ENCODE peak calls at places on chromosomes 11 and 22, in four cellular contexts. S, M, H and Q are unnamed samples.

GRCh38 chr11:57885298-57886035 is 123.9 kb downstream of the CTNND1 start:
- DNase-seq in M (no peak), S (no peak), H (peak), Q (no peak)

GRCh38 chr11:16911186-16911585 is 103.0 kb downstream of the PLEKHA7 start:
- DNase-seq in M (no peak), S (no peak), H (no peak), Q (no peak)

GRCh38 chr22:20591660-20592310 is 84.4 kb downstream of the MED15 start:
- DNase-seq in S (no peak), H (no peak), M (no peak), Q (peak)

GRCh38 chr11:104443387-104443786 is 279.4 kb upstream of the PDGFD start:
- DNase-seq in M (no peak), H (no peak), S (no peak), Q (no peak)

GRCh38 chr11:35978173-35978572 is 34.3 kb downstream of the LDLRAD3 start:
- DNase-seq in S (no peak), H (no peak), M (no peak), Q (no peak)

GRCh38 chr22:46769191-46769675 is 6.8 kb downstream of the TBC1D22A start:
- DNase-seq in H (no peak), M (peak), S (no peak), Q (peak)

GRCh38 chr11:8223513-8223899 is 40.2 kb downstream of the LMO1 start:
- DNase-seq in H (peak), M (no peak), S (no peak), Q (no peak)

GRCh38 chr11:84720706-84721402 is 906.3 kb downstream of the DLG2 start:
- DNase-seq in H (no peak), S (peak), M (peak), Q (no peak)

GRCh38 chr22:49392841-49393510 is 434.7 kb downstream of the BRD1 start:
- DNase-seq in S (peak), H (no peak), M (no peak), Q (no peak)

GRCh38 chr22:31253949-31254348 is 38.3 kb downstream of the PIK3IP1 start:
- DNase-seq in S (peak), M (no peak), H (no peak), Q (peak)

GRCh38 chr22:49604732-49605302 is 222.9 kb downstream of the BRD1 start:
- DNase-seq in M (no peak), H (no peak), S (no peak), Q (no peak)

GRCh38 chr11:44568706-44569473 is 3.4 kb downstream of the CD82 start:
- DNase-seq in M (no peak), H (peak), S (peak), Q (peak)

GRCh38 chr11:67117176-67117575 is 1.9 kb upstream of the KDM2A start:
- DNase-seq in M (peak), H (no peak), S (no peak), Q (no peak)

GRCh38 chr22:46129390-46130041 is 20.8 kb upstream of the PPARA start:
- DNase-seq in S (no peak), M (no peak), H (no peak), Q (no peak)

GRCh38 chr11:130209944-130210854 is 50.6 kb downstream of the ST14 start:
- DNase-seq in M (no peak), S (peak), H (no peak), Q (peak)

GRCh38 chr11:10540546-10540914 is 457 bp downstream of the RNF141 start:
- DNase-seq in S (peak), M (peak), H (peak), Q (peak)

GRCh38 chr11:83371489-83371888 is 85.3 kb upstream of the CCDC90B start:
- DNase-seq in M (no peak), S (no peak), H (no peak), Q (no peak)

GRCh38 chr11:105244157-105244820 is 104.7 kb upstream of the CARD18 start:
- DNase-seq in H (peak), M (no peak), S (no peak), Q (no peak)

GRCh38 chr22:37556750-37557149 is 3.5 kb upstream of the CDC42EP1 start:
- DNase-seq in S (no peak), M (no peak), H (no peak), Q (no peak)

GRCh38 chr22:48748860-48749554 is 1078.7 kb downstream of the BRD1 start:
- DNase-seq in S (peak), M (no peak), H (no peak), Q (peak)

GRCh38 chr22:32538516-32538915 is 63.9 kb downstream of the FBXO7 start:
- DNase-seq in S (no peak), H (no peak), M (no peak), Q (no peak)

GRCh38 chr11:44761546-44761961 is 34.8 kb downstream of the TSPAN18 start:
- DNase-seq in H (no peak), M (no peak), S (no peak), Q (no peak)

GRCh38 chr11:65391007-65391406 is 4.6 kb downstream of the FRMD8 start:
- DNase-seq in M (no peak), H (peak), S (no peak), Q (no peak)

GRCh38 chr11:78020248-78020647 is 2.8 kb downstream of the KCTD14 start:
- DNase-seq in H (no peak), S (no peak), M (no peak), Q (no peak)

GRCh38 chr22:26482171-26482570 is 1.4 kb downstream of the HPS4 start:
- DNase-seq in M (no peak), S (no peak), H (no peak), Q (no peak)

GRCh38 chr11:69374110-69374981 is 80.4 kb downstream of the MYEOV start:
- DNase-seq in S (peak), M (no peak), H (no peak), Q (peak)

GRCh38 chr22:30040499-30041055 is 39.7 kb upstream of the HORMAD2 start:
- DNase-seq in H (no peak), M (no peak), S (no peak), Q (no peak)

GRCh38 chr11:108220721-108221346 is 1.6 kb downstream of the NPAT start:
- DNase-seq in H (no peak), S (no peak), M (no peak), Q (no peak)

GRCh38 chr11:34509336-34509902 is 4.2 kb downstream of the ELF5 start:
- DNase-seq in H (no peak), S (no peak), M (no peak), Q (no peak)

GRCh38 chr22:50696251-50696798 is 23.7 kb downstream of the SHANK3 start:
- DNase-seq in H (no peak), M (no peak), S (no peak), Q (no peak)

GRCh38 chr11:68798221-68798813 is 43.4 kb downstream of the CPT1A start:
- DNase-seq in S (no peak), H (peak), M (no peak), Q (no peak)